ENCODE peak calls at places on chromosomes 5 and 9, in nine cellular contexts. E is GM23338; H is activated CD4-positive, alpha-beta T cell treated with anti-CD3 and anti-CD28 coated beads for 36 hours; Y is NCI-H1092 treated with DMSO at 0.1 percent for 48 hours; U is activated T-cell treated with anti-CD3 and anti-CD28 coated beads for 1 hour; T is A172; Z is activated gamma-delta T cell treated with Interleukin-2 at 50 U/mL for 16 hours; J is NCI-H446 treated with DMSO at 0.1 percent for 48 hours; X is central memory CD4-positive, alpha-beta T cell. K is an unnamed sample.

GRCh38 chr5:6914336-6914735 is 201.1 kb downstream of the TENT4A start:
- DNase-seq in E (no peak), H (no peak), Y (no peak), U (no peak), T (no peak), Z (no peak), J (no peak), X (no peak), K (no peak)

GRCh38 chr9:122218885-122219855 is 9.6 kb downstream of the LHX6 start:
- DNase-seq in E (peak; percentile 69), H (peak; percentile 26), Y (no peak), U (no peak), T (no peak), Z (no peak), J (no peak), X (no peak), K (no peak)

GRCh38 chr5:67089200-67089725 is 107.3 kb downstream of the CD180 start:
- DNase-seq in E (no peak), H (no peak), Y (peak; percentile 31), U (no peak), T (no peak), Z (no peak), J (no peak), X (no peak), K (no peak)

GRCh38 chr5:60960591-60960990 is 15.6 kb downstream of the NDUFAF2 start:
- DNase-seq in E (peak; percentile 55), H (peak; percentile 12), Y (no peak), U (no peak), T (peak; percentile 24), Z (no peak), J (no peak), X (no peak), K (no peak)

GRCh38 chr5:136197462-136198142 is 4.6 kb upstream of the SMIM32 start:
- DNase-seq in E (no peak), H (no peak), Y (no peak), U (no peak), T (no peak), Z (no peak), J (no peak), X (no peak), K (no peak)

GRCh38 chr5:177382423-177383029 is 1.7 kb upstream of the SLC34A1 start:
- DNase-seq in E (peak; percentile 80), H (peak; percentile 64), Y (peak; percentile 4), U (no peak), T (no peak), Z (no peak), J (peak; percentile 18), X (no peak), K (no peak)

GRCh38 chr9:91186311-91187101 is 175.2 kb downstream of the AUH start:
- DNase-seq in E (no peak), H (peak; percentile 55), Y (no peak), U (no peak), T (peak; percentile 80), Z (no peak), J (no peak), X (no peak), K (no peak)

GRCh38 chr9:110257097-110257955 is 1.0 kb upstream of the TXN start:
- DNase-seq in E (peak; percentile 31), H (peak; percentile 51), Y (no peak), U (no peak), T (peak; percentile 50), Z (no peak), J (no peak), X (no peak), K (no peak)

GRCh38 chr5:84378420-84378819 is 6.3 kb downstream of the EDIL3 start:
- DNase-seq in E (no peak), H (no peak), Y (no peak), U (no peak), T (peak; percentile 48), Z (no peak), J (no peak), X (no peak), K (no peak)

GRCh38 chr9:70049672-70050271 is 6.1 kb downstream of the MAMDC2 start:
- DNase-seq in E (no peak), H (no peak), Y (no peak), U (no peak), T (no peak), Z (no peak), J (no peak), X (no peak), K (no peak)

GRCh38 chr9:131382850-131383729 is 10.8 kb upstream of the PRRC2B start:
- DNase-seq in E (peak; percentile 95), H (no peak), Y (peak; percentile 76), U (no peak), T (peak; percentile 67), Z (no peak), J (peak; percentile 44), X (no peak), K (peak; percentile 57)

GRCh38 chr5:21817668-21818419 is 1035.3 kb downstream of the CDH12 start:
- DNase-seq in E (peak; percentile 15), H (no peak), Y (peak; percentile 7), U (no peak), T (no peak), Z (no peak), J (peak; percentile 53), X (no peak), K (no peak)

GRCh38 chr5:24444439-24444838 is 200.3 kb downstream of the CDH10 start:
- DNase-seq in E (no peak), H (no peak), Y (peak; percentile 54), U (no peak), T (no peak), Z (no peak), J (no peak), X (no peak), K (no peak)

GRCh38 chr9:70478963-70479641 is 64.6 kb upstream of the KLF9 start:
- DNase-seq in E (no peak), H (no peak), Y (peak; percentile 37), U (no peak), T (no peak), Z (no peak), J (no peak), X (no peak), K (no peak)

GRCh38 chr5:88734191-88734640 is 148.8 kb downstream of the MEF2C start:
- DNase-seq in E (no peak), H (no peak), Y (no peak), U (no peak), T (no peak), Z (no peak), J (no peak), X (no peak), K (no peak)

GRCh38 chr9:84975926-84976325 is 306.4 kb downstream of the NTRK2 start:
- DNase-seq in E (no peak), H (no peak), Y (no peak), U (no peak), T (no peak), Z (no peak), J (no peak), X (no peak), K (no peak)

K was measured in HuH-7.5.